ENCODE peak calls at places on chromosome 14, in five cellular contexts. One of them, this sample, is unnamed.

GRCh38 chr14:24171422-24172260 is at the start of gene REC8:
- DNase-seq in CD8-positive, alpha-beta T cell: peak
- DNase-seq in AG10803: no peak
- DNase-seq in cardiac fibroblast: no peak
- DNase-seq in fibroblast of the aortic adventitia: no peak
- DNase-seq in this sample: peak

GRCh38 chr14:87097021-87097420 is 896.0 kb downstream of the GALC start:
- DNase-seq in CD8-positive, alpha-beta T cell: no peak
- DNase-seq in AG10803: peak
- DNase-seq in cardiac fibroblast: no peak
- DNase-seq in fibroblast of the aortic adventitia: no peak
- DNase-seq in this sample: no peak

GRCh38 chr14:69648480-69649414 is 37.4 kb downstream of the SUSD6 start:
- DNase-seq in CD8-positive, alpha-beta T cell: no peak
- DNase-seq in AG10803: peak
- DNase-seq in cardiac fibroblast: peak
- DNase-seq in fibroblast of the aortic adventitia: peak
- DNase-seq in this sample: no peak

GRCh38 chr14:59510001-59510400 is 25.7 kb downstream of the JKAMP start:
- DNase-seq in CD8-positive, alpha-beta T cell: no peak
- DNase-seq in AG10803: no peak
- DNase-seq in cardiac fibroblast: peak
- DNase-seq in fibroblast of the aortic adventitia: no peak
- DNase-seq in this sample: no peak

GRCh38 chr14:37573355-37573754 is 21.7 kb downstream of the FOXA1 start:
- DNase-seq in CD8-positive, alpha-beta T cell: no peak
- DNase-seq in AG10803: no peak
- DNase-seq in cardiac fibroblast: no peak
- DNase-seq in fibroblast of the aortic adventitia: no peak
- DNase-seq in this sample: no peak

GRCh38 chr14:90091393-90091792 is 29.6 kb downstream of the KCNK13 start:
- DNase-seq in CD8-positive, alpha-beta T cell: no peak
- DNase-seq in AG10803: peak
- DNase-seq in cardiac fibroblast: peak
- DNase-seq in fibroblast of the aortic adventitia: peak
- DNase-seq in this sample: no peak

GRCh38 chr14:75470238-75470797 is 42.5 kb downstream of the JDP2 start:
- DNase-seq in CD8-positive, alpha-beta T cell: no peak
- DNase-seq in AG10803: no peak
- DNase-seq in cardiac fibroblast: no peak
- DNase-seq in fibroblast of the aortic adventitia: no peak
- DNase-seq in this sample: no peak

GRCh38 chr14:51185180-51185579 is 54.9 kb upstream of the TMX1 start:
- DNase-seq in CD8-positive, alpha-beta T cell: no peak
- DNase-seq in AG10803: no peak
- DNase-seq in cardiac fibroblast: no peak
- DNase-seq in fibroblast of the aortic adventitia: no peak
- DNase-seq in this sample: no peak

GRCh38 chr14:75370416-75371205 is 57.2 kb upstream of the JDP2 start:
- DNase-seq in CD8-positive, alpha-beta T cell: no peak
- DNase-seq in AG10803: no peak
- DNase-seq in cardiac fibroblast: no peak
- DNase-seq in fibroblast of the aortic adventitia: no peak
- DNase-seq in this sample: no peak

GRCh38 chr14:39988939-39989338 is 556.7 kb upstream of the FBXO33 start:
- DNase-seq in CD8-positive, alpha-beta T cell: no peak
- DNase-seq in AG10803: no peak
- DNase-seq in cardiac fibroblast: peak
- DNase-seq in fibroblast of the aortic adventitia: peak
- DNase-seq in this sample: no peak
- TF ChIP-seq CTCF in CD8-positive, alpha-beta T cell: no peak
- TF ChIP-seq CTCF in AG10803: no peak
- TF ChIP-seq CTCF in cardiac fibroblast: no peak
- TF ChIP-seq CTCF in fibroblast of the aortic adventitia: no peak
- TF ChIP-seq CTCF in this sample: no peak

DNA sequence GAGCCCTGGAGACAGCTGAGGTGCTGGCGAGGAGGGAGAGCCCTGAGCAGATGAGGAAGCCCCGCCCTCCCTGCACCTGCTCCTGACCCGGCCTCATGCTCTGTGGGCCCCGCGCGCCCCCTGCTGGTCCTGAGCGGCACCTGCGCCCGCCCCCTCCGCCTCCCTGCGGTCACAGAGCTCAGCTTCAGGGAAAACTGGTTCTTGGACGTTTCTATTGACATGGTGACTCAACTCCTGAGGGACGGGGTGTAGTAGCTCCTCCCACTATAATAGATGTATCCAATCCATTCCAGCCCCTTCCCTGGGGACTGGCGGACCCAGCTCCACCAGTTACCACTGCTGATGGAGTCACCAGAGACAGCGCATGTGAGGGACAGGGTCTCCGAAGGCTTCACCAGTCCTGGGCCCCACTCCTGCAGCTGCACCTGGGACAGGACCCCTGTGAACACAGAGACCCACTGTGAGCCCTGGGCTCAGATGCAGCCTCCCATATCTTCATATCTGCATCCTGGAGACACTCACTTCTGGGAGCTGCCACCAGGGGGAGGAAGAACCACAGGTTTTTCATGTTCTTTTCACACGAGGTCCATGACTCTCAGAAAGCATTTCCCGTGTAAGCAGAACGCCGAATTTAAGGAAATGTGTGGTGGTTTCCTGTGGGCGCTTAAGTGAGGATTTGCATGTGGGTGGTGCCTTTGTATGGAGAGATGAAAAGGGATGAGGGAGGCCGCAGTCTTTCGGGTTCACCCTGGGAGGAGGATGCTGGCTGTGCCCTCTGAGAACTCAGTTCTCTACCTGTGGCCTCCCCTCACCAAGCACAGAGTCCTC is 1346.5 kb downstream of the TMEM121 start:
- DNase-seq in CD8-positive, alpha-beta T cell: peak
- DNase-seq in AG10803: no peak
- DNase-seq in cardiac fibroblast: peak
- DNase-seq in fibroblast of the aortic adventitia: no peak
- DNase-seq in this sample: peak
- TF ChIP-seq CTCF in CD8-positive, alpha-beta T cell: peak
- TF ChIP-seq CTCF in AG10803: peak
- TF ChIP-seq CTCF in cardiac fibroblast: peak
- TF ChIP-seq CTCF in fibroblast of the aortic adventitia: peak
- TF ChIP-seq CTCF in this sample: peak

DNA sequence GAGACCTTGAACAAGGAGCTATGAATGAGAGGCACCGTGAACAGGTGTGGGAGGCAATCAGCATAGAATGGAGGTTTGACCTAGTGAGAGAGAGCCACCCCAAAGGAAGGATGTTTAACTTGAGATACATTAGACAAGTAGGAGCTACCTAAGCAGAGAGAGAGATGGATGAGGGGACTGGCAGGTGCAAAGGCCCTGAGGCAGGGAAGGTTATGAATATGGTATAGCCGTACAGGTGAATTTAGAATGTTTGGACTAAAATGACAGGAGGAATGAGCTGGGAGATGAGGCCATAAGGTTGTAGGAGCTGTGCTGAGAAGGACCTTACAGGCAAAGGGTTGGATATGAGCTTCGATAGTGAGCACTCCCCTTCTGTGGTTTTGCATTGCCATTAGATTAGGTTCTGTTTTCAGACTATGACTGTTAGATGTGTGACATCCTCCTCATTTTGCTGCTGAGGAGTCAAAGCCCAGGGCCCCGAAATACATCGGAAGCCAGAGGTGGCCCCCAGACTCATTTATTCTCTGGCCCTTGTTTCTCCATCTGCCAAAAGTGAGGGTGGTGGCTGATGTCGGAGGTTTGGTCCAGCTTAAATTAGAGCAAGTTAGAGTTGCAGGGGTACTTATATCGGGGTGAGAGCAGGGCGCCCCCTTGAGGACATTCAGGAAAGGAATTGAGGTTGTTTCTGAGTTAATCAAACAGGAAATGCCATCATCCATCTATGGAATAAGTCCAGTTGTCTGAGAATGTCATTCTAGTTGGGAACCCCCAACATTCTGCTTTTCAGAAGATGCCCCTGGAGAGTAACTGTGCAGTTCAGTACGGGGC is 29.4 kb downstream of the SLC24A4 start:
- DNase-seq in CD8-positive, alpha-beta T cell: no peak
- DNase-seq in AG10803: peak
- DNase-seq in cardiac fibroblast: peak
- DNase-seq in fibroblast of the aortic adventitia: peak
- DNase-seq in this sample: peak
- TF ChIP-seq CTCF in CD8-positive, alpha-beta T cell: peak
- TF ChIP-seq CTCF in AG10803: peak
- TF ChIP-seq CTCF in cardiac fibroblast: peak
- TF ChIP-seq CTCF in fibroblast of the aortic adventitia: no peak
- TF ChIP-seq CTCF in this sample: peak

GRCh38 chr14:20657216-20658211 is 16.0 kb upstream of the OR6S1 start:
- DNase-seq in CD8-positive, alpha-beta T cell: no peak
- DNase-seq in AG10803: no peak
- DNase-seq in cardiac fibroblast: peak
- DNase-seq in fibroblast of the aortic adventitia: no peak
- DNase-seq in this sample: peak
- TF ChIP-seq CTCF in CD8-positive, alpha-beta T cell: no peak
- TF ChIP-seq CTCF in AG10803: no peak
- TF ChIP-seq CTCF in cardiac fibroblast: no peak
- TF ChIP-seq CTCF in fibroblast of the aortic adventitia: no peak
- TF ChIP-seq CTCF in this sample: peak

DNA sequence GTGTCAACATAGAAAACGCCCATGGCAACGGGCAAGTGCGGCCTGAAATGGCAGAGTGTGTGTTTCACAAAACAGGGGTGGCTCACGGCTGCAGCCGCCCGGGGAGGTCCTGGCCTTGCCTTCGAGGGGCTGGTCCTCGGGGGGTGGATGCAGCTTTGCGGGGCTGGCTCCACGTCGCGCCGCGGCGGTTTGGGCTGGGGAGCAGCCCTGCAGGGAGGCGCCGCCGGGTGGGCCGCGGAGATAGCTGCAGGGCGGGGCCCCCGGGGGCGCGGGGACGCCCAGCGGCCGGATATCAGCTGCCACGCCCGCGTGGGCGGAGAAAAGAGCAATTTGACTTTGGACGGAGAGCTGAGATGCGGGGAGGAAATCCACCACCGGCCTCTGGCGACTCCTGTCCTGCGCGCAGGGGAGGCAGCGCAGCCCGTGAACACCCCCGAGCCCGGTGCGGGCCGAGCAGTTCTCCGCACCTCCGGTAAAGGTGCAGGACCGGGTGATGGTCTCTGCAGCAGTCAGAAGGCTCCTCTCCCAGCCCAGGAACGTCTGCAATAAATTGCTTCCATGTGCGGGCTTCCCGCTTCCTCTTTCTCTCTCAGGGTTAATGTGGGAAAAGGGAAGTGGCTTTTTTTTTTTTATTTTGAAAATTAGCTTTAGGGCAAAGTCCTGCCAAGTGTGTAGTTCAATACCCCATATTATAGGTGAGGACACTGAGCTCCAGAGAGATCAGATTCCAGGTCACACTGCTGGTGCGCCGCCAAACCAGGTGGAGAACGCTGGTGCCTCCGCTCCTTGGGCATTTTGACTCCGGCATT is 110.5 kb downstream of the ARF6 start:
- DNase-seq in CD8-positive, alpha-beta T cell: peak
- DNase-seq in AG10803: peak
- DNase-seq in cardiac fibroblast: peak
- DNase-seq in fibroblast of the aortic adventitia: peak
- DNase-seq in this sample: peak
- TF ChIP-seq CTCF in CD8-positive, alpha-beta T cell: peak
- TF ChIP-seq CTCF in AG10803: peak
- TF ChIP-seq CTCF in cardiac fibroblast: peak
- TF ChIP-seq CTCF in fibroblast of the aortic adventitia: no peak
- TF ChIP-seq CTCF in this sample: no peak

DNA sequence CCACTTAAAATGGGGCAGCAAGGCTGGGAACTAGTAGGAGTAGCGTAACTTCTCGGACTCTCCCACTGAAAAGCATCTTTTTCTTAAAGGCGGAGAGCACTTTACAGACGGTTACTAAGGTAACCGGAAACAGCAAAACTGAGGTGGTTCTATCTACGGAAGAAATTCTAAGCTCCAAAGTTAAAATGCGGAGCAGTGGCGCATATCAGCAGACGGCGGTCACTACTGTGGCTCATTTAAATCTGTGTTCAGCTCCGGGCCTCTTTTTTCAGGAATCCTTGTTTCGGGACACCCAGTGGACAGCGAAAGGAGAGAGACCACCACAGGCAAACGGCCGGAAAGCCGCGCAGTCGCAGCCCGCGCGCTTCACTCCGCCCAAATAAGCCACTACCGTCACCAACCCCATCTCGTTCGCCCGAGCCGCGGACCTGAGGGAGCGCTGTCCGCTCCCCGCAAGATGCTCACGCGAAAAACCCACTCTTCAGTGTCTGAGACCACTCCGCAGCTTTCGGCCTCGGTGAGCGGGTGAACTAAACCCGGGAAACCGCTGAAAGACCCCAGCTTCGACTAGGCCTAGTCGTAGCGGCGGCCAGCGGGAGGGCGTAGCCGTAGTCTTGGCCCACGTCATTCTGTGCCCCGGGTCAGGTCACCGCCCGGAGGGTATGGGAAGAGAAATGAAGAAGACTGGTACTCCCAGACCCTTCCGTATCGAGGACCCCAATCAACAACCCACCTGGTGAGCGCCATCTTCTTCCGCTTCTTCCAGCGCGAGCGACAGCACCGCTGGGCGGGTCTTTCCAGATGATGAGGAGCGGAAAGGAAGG is at the start of gene SNW1:
- DNase-seq in CD8-positive, alpha-beta T cell: peak
- DNase-seq in AG10803: peak
- DNase-seq in cardiac fibroblast: peak
- DNase-seq in fibroblast of the aortic adventitia: peak
- DNase-seq in this sample: peak
- TF ChIP-seq CTCF in CD8-positive, alpha-beta T cell: no peak
- TF ChIP-seq CTCF in AG10803: no peak
- TF ChIP-seq CTCF in cardiac fibroblast: no peak
- TF ChIP-seq CTCF in fibroblast of the aortic adventitia: no peak
- TF ChIP-seq CTCF in this sample: no peak